ENCODE peak calls at places on chromosome 11, in seven cellular contexts. K is astrocyte of the spinal cord, I is A549, Q is tibial nerve, R is nephron progenitor cell, S is RWPE1, C is GM12878. D is an unnamed sample.

GRCh38 chr11:32510039-32510438 is 73.6 kb upstream of the EIF3M start:
- DNase-seq in I (no peak), R (no peak), Q (no peak), C (no peak), K (no peak), S (no peak), D (no peak)

GRCh38 chr11:69318093-69318420 is 24.1 kb downstream of the MYEOV start:
- DNase-seq in Q (no peak), S (no peak), C (no peak), R (no peak), K (no peak), I (no peak), D (no peak)

GRCh38 chr11:70135142-70136132 is 57.3 kb downstream of the ANO1 start:
- DNase-seq in C (no peak), Q (no peak), I (no peak), K (no peak), S (no peak), R (no peak), D (no peak)

GRCh38 chr11:45155627-45156180 is 9.3 kb downstream of the PRDM11 start:
- DNase-seq in Q (no peak), I (no peak), K (no peak), S (no peak), R (no peak), C (no peak), D (no peak)

GRCh38 chr11:85847436-85847835 is 7.7 kb upstream of the CCDC83 start:
- DNase-seq in K (no peak), I (no peak), R (no peak), Q (no peak), C (no peak), S (no peak), D (no peak)

GRCh38 chr11:1750481-1750839 is at the start of gene IFITM10:
- DNase-seq in I (no peak), S (peak), K (no peak), R (no peak), Q (no peak), C (no peak), D (no peak)

GRCh38 chr11:129012880-129013279 is 70.2 kb upstream of the TP53AIP1 start:
- DNase-seq in S (no peak), K (no peak), C (no peak), R (no peak), I (no peak), Q (no peak), D (no peak)

GRCh38 chr11:126197277-126197939 is 14.0 kb downstream of the RPUSD4 start:
- DNase-seq in S (no peak), C (no peak), Q (no peak), K (peak), R (no peak), I (no peak), D (no peak)

GRCh38 chr11:8267831-8268529 is 4.3 kb upstream of the LMO1 start:
- DNase-seq in Q (no peak), I (peak), C (no peak), S (no peak), R (peak), K (no peak), D (no peak)

GRCh38 chr11:10932976-10933375 is 75.1 kb upstream of the ZBED5 start:
- DNase-seq in Q (no peak), C (no peak), S (no peak), K (no peak), R (no peak), I (no peak), D (no peak)

GRCh38 chr11:66598993-66599392 is 6.0 kb downstream of the CCS start:
- DNase-seq in Q (no peak), C (no peak), R (no peak), I (no peak), K (no peak), S (no peak), D (no peak)

GRCh38 chr11:46896719-46897406 is 21.5 kb downstream of the LRP4 start:
- DNase-seq in C (no peak), K (peak), I (peak), S (no peak), R (no peak), Q (no peak), D (no peak)
- TF ChIP-seq CTCF in C (peak), K (peak), I (peak), S (no peak), R (no peak), Q (no peak), D (no peak)

GRCh38 chr11:79439430-79439892 is 1.4 kb downstream of the TENM4 start:
- DNase-seq in C (no peak), K (peak), Q (peak), S (peak), R (peak), I (no peak), D (no peak)

GRCh38 chr11:79439893-79440450 is 858 bp downstream of the TENM4 start:
- DNase-seq in I (no peak), R (peak), K (peak), C (no peak), Q (peak), S (peak), D (no peak)

GRCh38 chr11:79438631-79439429 is 2.0 kb downstream of the TENM4 start:
- DNase-seq in R (peak), Q (peak), K (peak), I (no peak), C (no peak), S (peak), D (no peak)

GRCh38 chr11:79440451-79441158 is at the start of gene TENM4:
- DNase-seq in S (peak), Q (peak), I (no peak), R (peak), K (peak), C (no peak), D (peak)

GRCh38 chr11:79441159-79441875 is 487 bp upstream of the TENM4 start:
- DNase-seq in Q (no peak), R (peak), I (no peak), S (no peak), C (no peak), K (peak), D (no peak)
- TF ChIP-seq CTCF in Q (no peak), R (peak), I (no peak), S (peak), C (no peak), K (no peak), D (no peak)

GRCh38 chr11:18566406-18566805 is 22.1 kb downstream of the UEVLD start:
- DNase-seq in S (no peak), I (no peak), K (no peak), R (no peak), Q (no peak), C (no peak), D (no peak)

GRCh38 chr11:18563090-18563730 is 25.3 kb downstream of the UEVLD start:
- DNase-seq in R (no peak), I (no peak), Q (no peak), C (no peak), S (no peak), K (no peak), D (no peak)

GRCh38 chr11:18564149-18564548 is 24.4 kb downstream of the UEVLD start:
- DNase-seq in K (no peak), I (no peak), C (no peak), S (no peak), R (no peak), Q (no peak), D (no peak)

DNA sequence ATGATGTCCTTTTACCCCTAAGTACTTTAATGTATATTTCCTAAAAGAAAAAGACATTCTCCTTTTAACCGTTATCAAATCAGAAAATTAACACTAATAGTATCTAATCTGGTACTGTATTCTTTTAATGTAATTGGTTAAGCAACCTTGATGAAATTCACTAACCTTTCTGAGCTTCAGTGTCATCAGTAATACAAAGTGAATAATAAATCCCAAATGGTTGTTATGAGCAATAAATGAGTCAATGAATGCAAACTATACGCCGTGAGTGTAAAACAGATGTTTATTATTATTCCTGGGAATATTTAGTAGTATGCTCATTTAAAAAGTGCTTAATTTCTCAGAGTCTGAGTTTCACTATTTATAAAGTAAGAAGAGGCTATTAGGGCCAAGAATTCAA is 21.5 kb downstream of the UEVLD start:
- DNase-seq in Q (no peak), R (no peak), S (no peak), C (no peak), K (no peak), I (no peak), D (no peak)
- TF ChIP-seq CTCF in Q (no peak), R (no peak), S (no peak), C (no peak), K (no peak), I (no peak), D (no peak)

DNA sequence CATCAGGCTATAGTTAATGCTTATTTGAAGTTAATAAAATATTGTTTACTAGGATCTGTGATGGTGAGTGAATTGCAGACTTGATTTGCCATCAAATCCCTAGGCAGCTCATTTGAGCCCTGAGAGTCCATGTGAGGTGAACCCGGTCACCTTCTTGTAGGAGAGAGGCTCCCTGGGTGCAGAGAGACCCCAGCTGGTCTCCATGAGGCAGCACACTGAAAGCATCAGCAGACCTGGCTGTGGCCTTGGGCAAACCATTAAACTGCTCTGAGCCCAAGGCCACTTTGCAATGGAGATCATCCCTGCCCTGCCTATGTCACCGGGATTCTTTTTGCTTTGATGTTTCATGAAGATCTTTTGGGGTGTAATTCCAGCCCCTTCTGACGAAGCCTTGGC is 125.2 kb downstream of the MICAL2 start:
- DNase-seq in I (no peak), Q (no peak), S (no peak), K (peak), R (no peak), C (no peak), D (no peak)
- TF ChIP-seq CTCF in I (no peak), Q (no peak), S (no peak), K (peak), R (no peak), C (no peak), D (no peak)

GRCh38 chr11:14793546-14793945 is 98.5 kb downstream of the CYP2R1 start:
- DNase-seq in I (no peak), Q (no peak), K (no peak), C (no peak), S (no peak), R (no peak), D (no peak)

GRCh38 chr11:14784230-14784629 is 107.8 kb downstream of the CYP2R1 start:
- DNase-seq in I (no peak), K (no peak), Q (no peak), S (no peak), R (no peak), C (no peak), D (no peak)

GRCh38 chr11:14789879-14790484 is 102.0 kb downstream of the CYP2R1 start:
- DNase-seq in S (no peak), K (peak), Q (no peak), I (no peak), R (no peak), C (no peak), D (no peak)
- TF ChIP-seq CTCF in S (peak), K (peak), Q (no peak), I (peak), R (no peak), C (peak), D (no peak)

GRCh38 chr11:101914737-101915426 is at the start of gene CEP126:
- DNase-seq in I (peak), Q (peak), R (peak), C (peak), S (peak), K (peak), D (peak)
- TF ChIP-seq CTCF in I (peak), Q (peak), R (peak), C (peak), S (peak), K (peak), D (peak)

DNA sequence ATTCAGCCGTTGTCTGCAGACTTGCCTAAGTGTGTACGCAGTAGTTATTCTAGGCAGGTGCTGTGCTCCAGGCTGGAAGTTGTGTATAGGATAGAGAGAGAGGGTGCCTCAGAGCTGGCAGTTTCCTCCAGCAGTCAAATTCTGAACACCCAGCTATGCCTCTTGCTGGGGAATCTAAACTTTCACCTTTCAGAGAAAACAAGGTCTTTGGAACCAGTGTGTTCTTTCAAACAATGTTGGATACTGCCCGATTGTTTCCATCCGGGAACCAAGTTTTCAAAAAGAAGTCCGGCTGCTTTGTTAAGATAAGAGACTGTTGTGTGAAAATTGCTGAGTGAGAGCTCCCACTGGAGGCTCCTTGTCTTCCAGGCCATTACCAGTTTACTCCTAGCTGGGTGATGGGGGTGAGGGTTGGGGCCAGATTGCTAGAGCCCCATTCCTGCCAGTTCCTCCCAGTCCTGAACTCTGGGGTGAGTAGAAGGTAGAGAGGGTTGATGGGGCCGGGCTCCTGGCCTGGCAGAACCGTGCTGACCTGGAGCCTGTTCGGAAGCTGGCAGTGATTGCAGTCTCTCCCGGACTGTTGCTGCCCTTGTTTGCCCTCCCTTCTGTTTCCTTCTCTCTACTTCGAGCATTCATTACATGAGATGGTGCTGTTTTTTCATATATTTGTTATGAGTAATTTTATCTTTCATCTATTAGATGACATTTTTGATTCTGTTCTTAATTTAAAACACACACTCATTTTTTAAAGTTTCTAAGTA is 150.2 kb downstream of the TEAD1 start:
- DNase-seq in Q (no peak), C (no peak), S (no peak), R (no peak), I (no peak), K (no peak), D (no peak)
- TF ChIP-seq CTCF in Q (no peak), C (no peak), S (no peak), R (no peak), I (no peak), K (no peak), D (no peak)

GRCh38 chr11:5420993-5421392 is 918 bp upstream of the OR51Q1 start:
- DNase-seq in K (no peak), I (no peak), S (no peak), Q (no peak), R (peak), C (no peak), D (no peak)
- TF ChIP-seq CTCF in K (no peak), I (no peak), S (no peak), Q (no peak), R (no peak), C (no peak), D (no peak)

GRCh38 chr11:87722756-87723599 is 452.3 kb downstream of the RAB38 start:
- DNase-seq in K (no peak), Q (no peak), C (no peak), I (no peak), R (peak), S (peak), D (no peak)
- TF ChIP-seq CTCF in K (peak), Q (peak), C (peak), I (peak), R (peak), S (peak), D (no peak)

GRCh38 chr11:9380773-9381172 is 3.7 kb upstream of the IPO7 start:
- DNase-seq in S (no peak), Q (no peak), I (no peak), R (no peak), C (no peak), K (no peak), D (no peak)

GRCh38 chr11:9385288-9385902 is 943 bp downstream of the IPO7 start:
- DNase-seq in K (no peak), C (no peak), R (no peak), Q (peak), S (peak), I (peak), D (no peak)

GRCh38 chr11:9386901-9387300 is 2.4 kb downstream of the IPO7 start:
- DNase-seq in Q (no peak), I (no peak), R (no peak), C (no peak), S (no peak), K (no peak), D (no peak)

GRCh38 chr11:9386086-9386485 is 1.6 kb downstream of the IPO7 start:
- DNase-seq in S (no peak), I (no peak), R (no peak), Q (no peak), K (no peak), C (no peak), D (no peak)

DNA sequence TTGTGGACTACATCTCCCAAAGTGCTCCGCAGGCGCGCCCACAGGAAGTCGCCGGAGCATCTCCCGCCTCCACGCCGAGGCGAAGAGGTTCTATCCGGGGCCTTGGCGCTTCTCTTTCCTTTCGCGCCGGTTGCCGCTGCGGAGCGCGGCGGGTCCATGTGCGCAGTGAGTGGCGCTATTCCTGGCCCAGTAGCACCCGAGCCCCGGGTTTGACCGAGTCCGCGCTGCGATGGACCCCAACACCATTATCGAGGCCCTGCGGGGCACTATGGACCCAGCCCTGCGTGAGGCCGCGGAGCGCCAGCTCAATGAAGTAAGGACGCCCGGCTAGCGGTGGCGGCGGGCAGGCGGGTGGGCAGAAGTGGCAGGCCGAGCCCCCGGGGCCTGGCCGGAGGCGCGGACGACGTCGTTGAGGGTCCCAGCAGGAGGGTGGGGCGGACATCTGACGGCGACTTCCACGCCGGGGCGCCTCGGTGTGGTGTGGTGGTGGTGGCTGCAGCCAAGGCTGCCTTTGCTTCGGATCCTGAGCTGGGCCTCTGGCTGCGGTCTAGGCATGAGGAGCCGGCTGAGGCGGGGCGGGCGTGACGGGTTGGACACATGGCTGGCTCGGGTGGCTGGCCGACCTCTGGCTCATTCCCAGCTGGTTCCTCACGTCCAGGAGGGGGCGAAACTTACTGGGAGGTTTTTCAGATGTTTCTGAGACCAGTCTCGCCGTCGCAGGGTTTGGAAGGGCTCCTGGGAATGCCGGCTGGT is at the start of gene IPO7:
- DNase-seq in I (peak), K (peak), Q (peak), C (peak), R (peak), S (peak), D (peak)
- TF ChIP-seq CTCF in I (peak), K (peak), Q (no peak), C (peak), R (no peak), S (peak), D (no peak)

D was measured in omental fat pad.